ENCODE peak calls at places on chromosomes 7 and 10, in five cellular contexts. E, D, U, P and X are unnamed samples. For H3K27me3, the result is how much of the 10 kb centered on the place peaks cover.

GRCh38 chr7:129969881-129970446 is 17.2 kb upstream of the UBE2H start:
- DNase-seq in D (no peak), E (no peak), P (no peak), U (no peak), X (no peak)

GRCh38 chr7:76409537-76409936 is at the start of gene SSC4D:
- DNase-seq in E (no peak), D (no peak), P (no peak), U (no peak), X (no peak)

GRCh38 chr7:149804106-149804505 is 30.7 kb upstream of the ZNF467 start:
- DNase-seq in U (no peak), E (no peak), D (no peak), P (no peak), X (no peak)

GRCh38 chr7:77306231-77307067 is 106.8 kb upstream of the FGL2 start:
- DNase-seq in D (no peak), P (no peak), U (no peak), E (no peak), X (no peak)

GRCh38 chr7:117412390-117412789 is 14.9 kb downstream of the ASZ1 start:
- DNase-seq in E (no peak), U (no peak), D (no peak), P (no peak), X (no peak)

GRCh38 chr7:30912454-30912985 is 867 bp downstream of the AQP1 start:
- DNase-seq in P (no peak), D (no peak), E (no peak), U (no peak), X (no peak)

GRCh38 chr10:13221572-13221971 is 12.6 kb downstream of the UCMA start:
- DNase-seq in D (no peak), P (no peak), E (no peak), U (no peak), X (no peak)

GRCh38 chr7:41705109-41705871 is 2.4 kb upstream of the INHBA start:
- DNase-seq in P (peak), D (peak), E (peak), U (peak), X (peak)

GRCh38 chr10:62264702-62265436 is 3.8 kb downstream of the RTKN2 start:
- DNase-seq in E (no peak), U (peak), D (no peak), P (peak), X (no peak)

GRCh38 chr7:112202819-112203218 is 3.4 kb downstream of the DOCK4 start:
- DNase-seq in U (peak), D (no peak), P (peak), E (peak), X (peak)

GRCh38 chr10:5588603-5589002 is 63.8 kb downstream of the CALML3 start:
- DNase-seq in P (no peak), E (no peak), D (no peak), U (no peak), X (no peak)

GRCh38 chr7:157235357-157236018 is 96.8 kb downstream of the UBE3C start:
- DNase-seq in E (no peak), D (no peak), U (no peak), P (no peak), X (no peak)

GRCh38 chr7:128266891-128267839 is 26.1 kb downstream of the LEP start:
- DNase-seq in P (peak), D (peak), E (peak), U (peak), X (peak)

GRCh38 chr7:3805151-3805550 is 504.1 kb downstream of the SDK1 start:
- DNase-seq in P (no peak), E (no peak), U (no peak), D (no peak), X (no peak)

GRCh38 chr10:102651455-102652169 is 7.3 kb downstream of the TRIM8 start:
- DNase-seq in U (no peak), D (no peak), E (no peak), P (no peak), X (no peak)

GRCh38 chr10:69807122-69807521 is 5.4 kb downstream of the COL13A1 start:
- DNase-seq in D (no peak), P (no peak), U (no peak), E (no peak), X (no peak)

GRCh38 chr10:97023401-97024180 is 162.2 kb downstream of the SLIT1 start:
- DNase-seq in U (no peak), E (no peak), D (no peak), P (peak), X (no peak)

GRCh38 chr7:20790273-20790842 is 3.7 kb upstream of the SP8 start:
- DNase-seq in D (no peak), U (no peak), E (no peak), P (no peak), X (no peak)

GRCh38 chr7:36048141-36048901 is 104.7 kb upstream of the EEPD1 start:
- DNase-seq in U (peak), P (peak), D (no peak), E (peak), X (no peak)

GRCh38 chr7:84454174-84454959 is 259.8 kb upstream of the SEMA3A start:
- DNase-seq in D (no peak), U (no peak), E (no peak), P (no peak), X (no peak)

GRCh38 chr7:135801045-135801693 is 52.6 kb upstream of the FAM180A start:
- DNase-seq in D (no peak), U (peak), P (peak), E (peak), X (peak)

GRCh38 chr7:88761779-88762178 is 2.3 kb downstream of the ZNF804B start:
- DNase-seq in U (peak), E (no peak), P (no peak), D (no peak), X (no peak)

GRCh38 chr7:159015081-159015893 is 129.4 kb downstream of the VIPR2 start:
- DNase-seq in P (peak), E (peak), D (peak), U (no peak), X (no peak)

GRCh38 chr7:128796325-128796724 is 4.6 kb downstream of the CCDC136 start:
- DNase-seq in P (no peak), E (no peak), U (no peak), D (no peak), X (no peak)

GRCh38 chr10:129174167-129175014 is 292.6 kb upstream of the MGMT start:
- DNase-seq in E (no peak), U (no peak), P (no peak), D (no peak), X (no peak)

GRCh38 chr10:62934258-62934657 is 118.1 kb upstream of the EGR2 start:
- DNase-seq in P (no peak), U (no peak), E (no peak), D (no peak), X (no peak)

GRCh38 chr10:14723052-14723689 is 51.5 kb downstream of the FAM107B start:
- DNase-seq in P (no peak), D (no peak), E (no peak), U (no peak), X (no peak)

GRCh38 chr10:78623577-78624215 is 445.1 kb upstream of the ZMIZ1 start:
- DNase-seq in D (no peak), P (peak), U (no peak), E (no peak), X (no peak)

GRCh38 chr10:88901206-88901605 is 21.2 kb downstream of the STAMBPL1 start:
- DNase-seq in D (no peak), P (no peak), E (no peak), U (no peak), X (no peak)

GRCh38 chr10:58894929-58895328 is 281.5 kb upstream of the PHYHIPL start:
- DNase-seq in E (peak), P (no peak), U (no peak), D (no peak), X (no peak)

GRCh38 chr7:11716185-11716584 is 115.8 kb downstream of the THSD7A start:
- DNase-seq in E (no peak), P (peak), U (no peak), D (peak), X (peak)

GRCh38 chr10:70544431-70545340 is 57.9 kb downstream of the PRF1 start:
- DNase-seq in P (no peak), U (no peak), D (no peak), E (no peak), X (no peak)

GRCh38 chr7:28088032-28088431 is 92.6 kb downstream of the JAZF1 start:
- DNase-seq in D (no peak), U (no peak), P (no peak), E (no peak), X (no peak)

GRCh38 chr7:134317434-134317833 is 704 bp upstream of the SLC35B4 start:
- DNase-seq in P (no peak), D (no peak), U (peak), E (no peak), X (no peak)
- H3K4me3 ChIP-seq in P (peak), D (peak), U (peak), E (peak), X (peak)

GRCh38 chr10:49300140-49300974 is 1.4 kb downstream of the C10orf71 start:
- DNase-seq in E (no peak), U (peak), D (peak), P (peak), X (no peak)
- H3K27me3 ChIP-seq in E (under half), U (under half), D (under half), P (under half), X (under half)

GRCh38 chr7:22860337-22860736 is 37.7 kb upstream of the TOMM7 start:
- DNase-seq in U (no peak), E (no peak), P (no peak), D (no peak), X (no peak)

GRCh38 chr7:22856437-22856836 is 33.8 kb upstream of the TOMM7 start:
- DNase-seq in E (no peak), U (no peak), D (no peak), P (no peak), X (no peak)

GRCh38 chr7:22859676-22860290 is 37.1 kb upstream of the TOMM7 start:
- DNase-seq in U (no peak), D (no peak), P (no peak), E (no peak), X (no peak)

GRCh38 chr7:22858640-22859561 is 36.3 kb upstream of the TOMM7 start:
- DNase-seq in E (no peak), U (no peak), P (no peak), D (no peak), X (no peak)

GRCh38 chr7:22858274-22858639 is 35.6 kb upstream of the TOMM7 start:
- DNase-seq in P (no peak), U (no peak), E (no peak), D (no peak), X (no peak)
- H3K4me3 ChIP-seq in P (no peak), U (no peak), E (no peak), D (no peak), X (no peak)

GRCh38 chr10:104101902-104102301 is 16.2 kb upstream of the COL17A1 start:
- DNase-seq in D (no peak), E (no peak), U (no peak), P (no peak), X (no peak)

GRCh38 chr10:104103956-104104355 is 18.0 kb upstream of the SFR1 start:
- DNase-seq in E (no peak), P (no peak), D (no peak), U (no peak), X (no peak)

GRCh38 chr10:104100795-104101194 is 15.1 kb upstream of the COL17A1 start:
- DNase-seq in U (no peak), D (no peak), E (no peak), P (no peak), X (no peak)

GRCh38 chr10:104104418-104104817 is 17.6 kb upstream of the SFR1 start:
- DNase-seq in E (no peak), U (no peak), P (no peak), D (no peak), X (no peak)

DNA sequence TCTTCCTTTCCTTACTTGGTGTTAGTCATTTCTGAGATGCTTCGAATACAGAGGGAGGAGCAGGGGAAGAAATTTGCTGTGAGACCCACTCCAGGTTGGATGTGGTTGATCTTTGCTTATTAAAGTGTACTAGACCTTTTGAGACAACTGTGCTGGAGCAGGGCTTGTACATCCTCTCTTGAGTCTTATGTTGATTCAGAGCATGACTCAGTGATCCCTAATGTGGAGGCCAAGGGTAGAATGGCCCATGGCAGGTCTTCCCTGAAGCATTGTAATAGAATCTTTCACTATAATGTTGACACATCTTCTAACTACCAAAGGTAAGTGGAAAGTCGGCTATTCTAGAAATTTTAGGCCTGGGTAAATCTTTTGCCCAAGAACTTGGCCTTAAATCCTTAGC is 17.0 kb upstream of the SFR1 start:
- DNase-seq in P (no peak), D (no peak), U (no peak), E (no peak), X (no peak)
- H3K27me3 ChIP-seq in P (under half), D (under half), U (under half), E (under half), X (under half)

GRCh38 chr7:22214000-22214399 is 143.0 kb downstream of the RAPGEF5 start:
- DNase-seq in D (no peak), U (no peak), E (no peak), P (peak), X (no peak)

GRCh38 chr7:22219036-22219435 is 137.9 kb downstream of the RAPGEF5 start:
- DNase-seq in D (no peak), P (no peak), U (no peak), E (no peak), X (no peak)

GRCh38 chr7:22216832-22217475 is 140.0 kb downstream of the RAPGEF5 start:
- DNase-seq in U (no peak), P (no peak), D (no peak), E (no peak), X (no peak)

GRCh38 chr7:22219739-22220493 is 137.0 kb downstream of the RAPGEF5 start:
- DNase-seq in D (no peak), U (no peak), E (no peak), P (no peak), X (no peak)

DNA sequence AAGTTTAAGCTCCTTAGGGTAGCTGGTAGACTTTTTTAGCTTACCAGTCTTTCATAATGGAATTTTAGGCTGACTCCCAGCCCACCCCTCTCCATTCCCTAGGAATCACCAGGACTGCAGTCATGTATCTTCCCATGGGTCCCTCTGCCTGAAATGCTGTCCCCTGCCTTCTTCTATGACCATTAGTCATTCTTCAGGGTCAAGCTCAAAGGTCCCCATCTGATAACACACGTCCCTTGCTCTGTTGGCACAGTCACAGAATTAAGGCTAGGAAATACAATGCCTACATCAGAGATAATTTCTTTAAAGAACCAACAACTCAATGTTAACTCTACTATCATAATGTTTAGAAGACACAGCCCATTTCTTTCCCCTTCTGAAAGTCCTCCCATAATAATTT is 140.6 kb downstream of the RAPGEF5 start:
- DNase-seq in U (no peak), E (no peak), D (no peak), P (no peak), X (no peak)
- H3K4me3 ChIP-seq in U (no peak), E (no peak), D (peak), P (no peak), X (no peak)

DNA sequence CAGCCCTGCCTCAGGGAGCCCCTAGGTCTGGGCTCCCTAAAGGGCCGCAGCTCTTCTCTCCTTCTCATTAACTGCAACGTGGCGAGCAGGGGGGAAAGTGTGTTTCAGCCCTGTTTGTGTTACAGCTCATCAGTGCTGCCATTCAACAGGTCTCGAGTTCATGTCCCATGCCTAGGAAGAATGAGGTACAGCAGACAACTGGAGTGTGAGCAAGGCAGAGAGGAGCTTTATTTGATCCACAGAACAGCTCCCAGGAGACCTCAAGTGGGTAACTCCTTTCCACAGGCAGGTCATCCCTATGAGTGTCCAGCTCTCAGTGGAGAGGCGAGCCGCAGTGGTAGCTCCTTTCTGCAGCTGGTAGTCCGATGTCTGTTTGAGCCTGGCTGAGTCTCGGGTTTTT is 313.1 kb downstream of the AUTS2 start:
- DNase-seq in D (no peak), E (no peak), U (no peak), P (no peak), X (no peak)
- H3K27me3 ChIP-seq in D (under half), E (under half), U (under half), P (under half), X (under half)

GRCh38 chr10:22341936-22342222 is 3.4 kb upstream of the SPAG6 start:
- DNase-seq in D (no peak), P (no peak), E (no peak), U (no peak), X (no peak)
- H3K4me3 ChIP-seq in D (peak), P (no peak), E (no peak), U (no peak), X (no peak)